ENCODE peak calls at places on chromosomes 5 and 9, in nine cellular contexts. T is CD4-positive, alpha-beta T cell; Y is NCI-H1694; M is NCI-H2171 treated with DMSO at 0.1 percent for 48 hours; K is upper lobe of right lung; F is mesothelial cell of epicardium; Q is PC-3; G is amniotic epithelial cell; P is effector memory CD4-positive, alpha-beta T cell. W is an unnamed sample.

GRCh38 chr9:77707696-77708095 is 59.6 kb upstream of the GNA14 start:
- DNase-seq in T (no peak), Y (no peak), M (peak; percentile 38), K (no peak), F (no peak), Q (peak; percentile 91), G (peak; percentile 99), P (no peak), W (peak; percentile 57)

GRCh38 chr5:107666051-107666655 is 4.6 kb downstream of the EFNA5 start:
- DNase-seq in T (no peak), Y (no peak), M (no peak), K (no peak), F (no peak), Q (no peak), G (no peak), P (no peak), W (no peak)

GRCh38 chr9:6134661-6135177 is 80.9 kb upstream of the IL33 start:
- DNase-seq in T (no peak), Y (no peak), M (no peak), K (no peak), F (no peak), Q (peak; percentile 59), G (peak; percentile 18), P (no peak), W (no peak)

GRCh38 chr5:169494383-169495251 is 89.0 kb upstream of the SPDL1 start:
- DNase-seq in T (no peak), Y (no peak), M (no peak), K (no peak), F (no peak), Q (no peak), G (no peak), P (no peak), W (no peak)

GRCh38 chr9:108093773-108094675 is 604.5 kb upstream of the KLF4 start:
- DNase-seq in T (no peak), Y (no peak), M (no peak), K (no peak), F (no peak), Q (peak; percentile 90), G (peak; percentile 7), P (no peak), W (no peak)

GRCh38 chr9:92668746-92669526 is 995 bp downstream of the IPPK start:
- DNase-seq in T (no peak), Y (no peak), M (no peak), K (peak; percentile 76), F (no peak), Q (peak; percentile 50), G (peak; percentile 78), P (no peak), W (no peak)

GRCh38 chr9:138100711-138101349 is 223.2 kb downstream of the CACNA1B start:
- DNase-seq in T (no peak), Y (no peak), M (no peak), K (peak; percentile 58), F (peak; percentile 36), Q (no peak), G (no peak), P (no peak), W (no peak)

GRCh38 chr9:112380771-112381181 is 868 bp downstream of the HSDL2 start:
- DNase-seq in T (no peak), Y (no peak), M (peak; percentile 43), K (no peak), F (no peak), Q (peak; percentile 14), G (peak; percentile 80), P (no peak), W (peak; percentile 19)

GRCh38 chr5:2633992-2634391 is 117.5 kb downstream of the IRX2 start:
- DNase-seq in T (no peak), Y (no peak), M (no peak), K (no peak), F (no peak), Q (peak; percentile 39), G (no peak), P (no peak), W (no peak)